ENCODE peak calls at places on chromosomes 5 and 9, in four cellular contexts. R, P, O and N are unnamed samples.

GRCh38 chr5:159451197-159452052 is 121.1 kb upstream of the IL12B start:
- DNase-seq in R (no peak), P (peak), O (peak), N (no peak)

GRCh38 chr5:6118691-6119090 is 259.7 kb downstream of the MED10 start:
- DNase-seq in R (no peak), P (no peak), O (no peak), N (no peak)

GRCh38 chr5:140282266-140282665 is 20.6 kb downstream of the PFDN1 start:
- DNase-seq in R (no peak), P (no peak), O (no peak), N (no peak)

GRCh38 chr5:83924171-83924570 is 203.5 kb upstream of the HAPLN1 start:
- DNase-seq in R (no peak), P (no peak), O (peak), N (no peak)

GRCh38 chr5:93894471-93895354 is 153.3 kb upstream of the POU5F2 start:
- DNase-seq in R (no peak), P (peak), O (peak), N (no peak)

GRCh38 chr5:40547994-40548575 is 131.6 kb upstream of the PTGER4 start:
- DNase-seq in R (no peak), P (peak), O (no peak), N (no peak)

GRCh38 chr5:54301852-54302251 is 8.5 kb downstream of the ARL15 start:
- DNase-seq in R (no peak), P (no peak), O (no peak), N (no peak)

GRCh38 chr9:134606951-134607733 is 34.5 kb upstream of the COL5A1 start:
- DNase-seq in R (peak), P (no peak), O (no peak), N (no peak)

GRCh38 chr5:169440107-169440701 is 139.3 kb upstream of the SLIT3 start:
- DNase-seq in R (no peak), P (no peak), O (peak), N (no peak)

GRCh38 chr9:124770359-124771020 is 621 bp downstream of the NR6A1 start:
- DNase-seq in R (peak), P (peak), O (no peak), N (no peak)

DNA sequence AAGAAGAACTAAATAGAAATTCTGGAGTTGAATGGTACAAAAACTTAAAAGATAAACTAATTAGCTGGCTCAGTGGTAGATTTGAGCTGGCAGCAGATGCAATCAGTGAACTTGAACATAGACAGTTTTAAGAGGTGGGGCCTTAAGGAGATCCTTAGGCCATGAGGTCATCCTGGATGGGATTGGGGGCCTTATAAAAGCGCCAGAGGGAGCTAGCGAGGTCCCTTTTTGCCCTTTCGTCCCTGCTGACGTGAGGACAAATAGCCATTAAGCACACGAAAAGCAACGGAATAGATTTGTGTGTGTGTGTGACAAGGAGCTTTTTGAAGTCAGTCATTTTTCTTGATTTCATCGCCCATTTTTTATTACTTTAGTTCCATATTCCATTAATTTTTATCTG is 83.3 kb downstream of the ZNF354C start:
- DNase-seq in R (peak), P (peak), O (peak), N (no peak)
- TF ChIP-seq CTCF in R (no peak), P (peak), O (no peak), N (no peak)

DNA sequence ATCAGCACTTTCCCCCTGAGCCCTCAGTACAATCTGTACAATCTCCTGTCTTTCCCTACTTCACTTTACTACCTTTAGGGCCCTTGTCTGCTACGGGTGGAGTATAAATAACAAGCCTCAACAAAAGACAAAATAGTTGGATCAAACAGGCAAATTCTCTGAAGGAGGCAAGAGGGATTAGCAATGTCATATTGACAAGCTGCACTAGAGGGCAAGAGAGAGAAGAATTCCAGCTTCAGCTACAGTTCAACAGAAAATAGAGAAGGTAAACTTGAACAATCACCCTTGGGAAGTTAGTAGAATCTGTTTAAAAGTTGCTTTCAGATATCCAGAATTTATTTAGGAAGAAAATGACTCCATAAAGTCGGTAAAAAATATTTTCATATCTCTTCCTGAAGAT is 68.4 kb upstream of the IZUMO3 start:
- DNase-seq in R (no peak), P (peak), O (no peak), N (no peak)
- TF ChIP-seq CTCF in R (no peak), P (peak), O (no peak), N (no peak)

GRCh38 chr9:3136999-3137675 is 293.2 kb upstream of the PUM3 start:
- DNase-seq in R (no peak), P (no peak), O (no peak), N (no peak)
- TF ChIP-seq CTCF in R (no peak), P (no peak), O (no peak), N (no peak)

DNA sequence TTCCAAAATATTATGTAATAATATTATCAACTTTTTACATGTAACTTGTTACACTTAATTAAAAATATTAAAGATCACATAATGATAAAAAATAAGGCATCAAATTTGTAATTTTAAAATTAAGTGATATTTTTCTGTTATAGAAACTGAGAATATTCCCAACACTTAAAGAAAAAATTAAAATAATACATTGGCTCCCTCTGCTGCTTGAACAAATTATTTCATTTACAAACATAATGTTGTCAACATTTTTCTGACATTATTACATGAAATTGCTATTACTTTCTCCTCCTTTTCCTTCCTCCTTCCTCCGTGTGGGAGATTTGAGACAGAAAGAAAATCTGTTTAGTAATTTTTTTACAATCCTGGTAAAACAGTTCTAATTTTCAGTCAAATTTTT is 42.3 kb downstream of the RNF180 start:
- DNase-seq in R (no peak), P (no peak), O (peak), N (no peak)
- TF ChIP-seq CTCF in R (no peak), P (peak), O (no peak), N (no peak)

DNA sequence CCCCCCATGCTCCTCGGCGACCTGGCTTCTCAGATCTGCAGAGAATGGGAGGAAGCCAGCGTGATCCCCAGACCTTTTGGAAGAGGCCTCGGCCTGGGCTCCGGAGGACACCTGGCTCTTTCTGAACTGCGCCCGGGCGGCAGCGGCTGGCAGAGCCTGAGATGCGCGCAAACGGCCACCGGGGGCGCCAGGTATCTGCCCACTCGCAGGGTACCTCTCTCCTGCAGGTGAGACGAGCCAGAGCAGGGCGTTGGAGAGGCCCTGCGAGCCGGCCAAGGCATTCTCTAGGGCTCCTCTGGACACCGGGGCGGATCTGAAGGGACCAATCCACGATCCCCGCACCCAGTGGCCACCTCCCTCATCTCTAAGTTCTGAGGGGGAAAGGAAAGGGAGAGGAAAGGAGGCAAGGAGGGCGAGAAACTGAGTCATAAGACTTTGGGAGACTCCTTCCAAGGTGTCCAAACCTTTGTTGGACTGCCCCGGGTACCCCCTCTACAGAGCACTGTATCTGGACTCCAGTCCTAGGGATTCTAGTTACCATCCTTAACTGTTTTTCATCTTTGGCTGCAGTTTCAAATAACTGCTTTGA is 55.0 kb upstream of the SLC46A2 start:
- DNase-seq in R (peak), P (no peak), O (no peak), N (no peak)
- TF ChIP-seq CTCF in R (peak), P (no peak), O (no peak), N (no peak)

GRCh38 chr9:76330034-76330433 is 64.2 kb downstream of the RFK start:
- DNase-seq in R (no peak), P (no peak), O (no peak), N (no peak)

GRCh38 chr9:76336027-76336426 is 58.2 kb downstream of the RFK start:
- DNase-seq in R (no peak), P (no peak), O (no peak), N (no peak)

GRCh38 chr9:76333319-76333880 is 60.8 kb downstream of the RFK start:
- DNase-seq in R (no peak), P (no peak), O (no peak), N (no peak)

GRCh38 chr9:76338418-76338817 is 55.8 kb downstream of the RFK start:
- DNase-seq in R (no peak), P (no peak), O (no peak), N (no peak)

GRCh38 chr9:76333964-76334363 is 60.3 kb downstream of the RFK start:
- DNase-seq in R (no peak), P (no peak), O (no peak), N (no peak)
- TF ChIP-seq CTCF in R (no peak), P (no peak), O (no peak), N (no peak)

DNA sequence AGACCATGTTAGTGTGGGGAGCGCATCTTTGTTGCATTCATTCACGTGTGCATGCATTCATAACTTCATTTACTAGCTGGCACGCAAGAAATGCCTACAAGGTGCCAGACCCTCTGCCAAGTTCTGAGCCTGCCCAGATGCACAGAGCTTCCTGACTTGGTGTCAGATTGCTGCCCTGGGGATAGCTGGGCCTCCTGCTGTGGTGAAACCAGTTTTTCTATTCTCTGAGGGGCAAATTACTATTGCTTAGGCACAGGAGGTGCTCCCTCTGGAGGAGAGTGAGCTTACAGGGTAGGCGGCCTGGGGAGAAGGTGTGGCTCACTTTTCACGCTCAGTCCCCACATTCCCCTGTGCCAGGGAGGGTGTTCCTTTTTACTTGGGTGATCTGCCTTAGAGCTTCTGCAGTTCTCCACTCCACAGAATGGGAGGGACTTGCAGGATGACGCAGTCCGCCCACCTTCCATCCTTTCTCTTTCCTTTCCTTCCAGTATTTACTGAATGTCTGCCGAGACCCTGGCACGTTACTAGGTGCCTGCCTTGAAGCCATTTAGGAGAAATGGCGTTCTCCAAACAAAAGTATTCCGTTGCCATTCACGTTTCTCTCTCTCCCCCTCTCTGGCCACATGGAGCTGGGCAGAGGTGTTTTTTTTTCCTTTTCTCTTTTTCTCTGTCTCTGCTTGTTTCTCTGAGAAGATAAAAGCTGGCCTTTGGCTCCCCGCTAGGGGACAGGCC is 27.9 kb upstream of the CTNNA1 start:
- DNase-seq in R (peak), P (peak), O (peak), N (no peak)
- TF ChIP-seq CTCF in R (peak), P (peak), O (peak), N (no peak)

DNA sequence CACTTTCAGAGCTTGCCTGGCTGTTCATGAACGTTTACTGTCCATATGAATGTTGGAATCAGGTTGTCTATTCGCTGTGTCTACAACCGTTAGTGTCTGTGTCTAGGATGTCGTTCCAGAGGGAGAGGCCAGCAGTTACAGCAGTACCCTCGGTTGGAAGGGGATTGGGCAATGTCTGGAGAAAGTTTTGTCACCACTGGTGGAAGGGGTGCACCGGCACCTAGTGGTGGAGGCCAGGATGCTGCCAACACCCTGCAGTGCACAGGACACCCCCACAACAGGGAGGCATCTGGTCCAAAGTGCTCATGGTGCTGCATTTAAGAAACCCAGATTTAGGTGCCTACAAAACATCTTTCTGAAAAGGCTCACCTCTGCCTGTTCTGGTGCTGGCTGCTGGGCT is 220.7 kb downstream of the FANCC start:
- DNase-seq in R (no peak), P (no peak), O (no peak), N (no peak)
- TF ChIP-seq CTCF in R (no peak), P (no peak), O (no peak), N (no peak)